ENCODE peak calls at places on chromosomes 6 and 20, in seven cellular contexts. One of them, this sample, is unnamed.

GRCh38 chr20:10551732-10552724 is 116.9 kb downstream of the SLX4IP start:
- DNase-seq in activated naive CD4-positive, alpha-beta T cell: no peak
- DNase-seq in WTC11: peak
- DNase-seq in HEK293T: no peak
- DNase-seq in NAMALWA: no peak
- DNase-seq in uterus: peak
- DNase-seq in activated B cell treated with CpG ODN at 0.5 μM for 24 hours: no peak
- DNase-seq in this sample: no peak

GRCh38 chr6:32973144-32973854 is 4.9 kb downstream of the BRD2 start:
- DNase-seq in activated naive CD4-positive, alpha-beta T cell: no peak
- DNase-seq in WTC11: peak
- DNase-seq in HEK293T: no peak
- DNase-seq in NAMALWA: peak
- DNase-seq in uterus: no peak
- DNase-seq in activated B cell treated with CpG ODN at 0.5 μM for 24 hours: no peak
- DNase-seq in this sample: peak

GRCh38 chr6:26468829-26469228 is 11.1 kb downstream of the BTN2A1 start:
- DNase-seq in activated naive CD4-positive, alpha-beta T cell: no peak
- DNase-seq in WTC11: no peak
- DNase-seq in HEK293T: no peak
- DNase-seq in NAMALWA: no peak
- DNase-seq in uterus: no peak
- DNase-seq in activated B cell treated with CpG ODN at 0.5 μM for 24 hours: no peak
- DNase-seq in this sample: no peak

GRCh38 chr6:3762359-3762758 is 10.8 kb upstream of the PXDC1 start:
- DNase-seq in activated naive CD4-positive, alpha-beta T cell: no peak
- DNase-seq in WTC11: no peak
- DNase-seq in HEK293T: no peak
- DNase-seq in NAMALWA: no peak
- DNase-seq in uterus: no peak
- DNase-seq in activated B cell treated with CpG ODN at 0.5 μM for 24 hours: no peak
- DNase-seq in this sample: no peak

GRCh38 chr6:135217663-135218062 is 36.6 kb downstream of the MYB start:
- DNase-seq in activated naive CD4-positive, alpha-beta T cell: no peak
- DNase-seq in WTC11: no peak
- DNase-seq in HEK293T: no peak
- DNase-seq in NAMALWA: no peak
- DNase-seq in uterus: no peak
- DNase-seq in activated B cell treated with CpG ODN at 0.5 μM for 24 hours: no peak
- DNase-seq in this sample: no peak

GRCh38 chr6:20850687-20851416 is 316.6 kb downstream of the CDKAL1 start:
- DNase-seq in activated naive CD4-positive, alpha-beta T cell: no peak
- DNase-seq in WTC11: no peak
- DNase-seq in HEK293T: no peak
- DNase-seq in NAMALWA: no peak
- DNase-seq in uterus: no peak
- DNase-seq in activated B cell treated with CpG ODN at 0.5 μM for 24 hours: no peak
- DNase-seq in this sample: no peak

GRCh38 chr6:52976591-52977035 is 18.5 kb downstream of the GSTA4 start:
- DNase-seq in activated naive CD4-positive, alpha-beta T cell: no peak
- DNase-seq in WTC11: no peak
- DNase-seq in HEK293T: no peak
- DNase-seq in NAMALWA: peak
- DNase-seq in uterus: no peak
- DNase-seq in activated B cell treated with CpG ODN at 0.5 μM for 24 hours: no peak
- DNase-seq in this sample: no peak

GRCh38 chr6:4967301-4968030 is 36.4 kb downstream of the RPP40 start:
- DNase-seq in activated naive CD4-positive, alpha-beta T cell: no peak
- DNase-seq in WTC11: no peak
- DNase-seq in HEK293T: no peak
- DNase-seq in NAMALWA: no peak
- DNase-seq in uterus: no peak
- DNase-seq in activated B cell treated with CpG ODN at 0.5 μM for 24 hours: no peak
- DNase-seq in this sample: peak

GRCh38 chr6:118725944-118726343 is 74.6 kb upstream of the CEP85L start:
- DNase-seq in activated naive CD4-positive, alpha-beta T cell: peak
- DNase-seq in WTC11: no peak
- DNase-seq in HEK293T: no peak
- DNase-seq in NAMALWA: no peak
- DNase-seq in uterus: no peak
- DNase-seq in activated B cell treated with CpG ODN at 0.5 μM for 24 hours: no peak
- DNase-seq in this sample: no peak

GRCh38 chr6:36478051-36478526 is 35.3 kb downstream of the KCTD20 start:
- DNase-seq in activated naive CD4-positive, alpha-beta T cell: no peak
- DNase-seq in WTC11: no peak
- DNase-seq in HEK293T: no peak
- DNase-seq in NAMALWA: no peak
- DNase-seq in uterus: no peak
- DNase-seq in activated B cell treated with CpG ODN at 0.5 μM for 24 hours: no peak
- DNase-seq in this sample: no peak

GRCh38 chr20:45782890-45783289 is 8.8 kb downstream of the WFDC3 start:
- DNase-seq in activated naive CD4-positive, alpha-beta T cell: no peak
- DNase-seq in WTC11: no peak
- DNase-seq in HEK293T: no peak
- DNase-seq in NAMALWA: no peak
- DNase-seq in uterus: no peak
- DNase-seq in activated B cell treated with CpG ODN at 0.5 μM for 24 hours: no peak
- DNase-seq in this sample: no peak

GRCh38 chr20:21357851-21358250 is 39.5 kb downstream of the NKX2-4 start:
- DNase-seq in activated naive CD4-positive, alpha-beta T cell: no peak
- DNase-seq in WTC11: no peak
- DNase-seq in HEK293T: no peak
- DNase-seq in NAMALWA: no peak
- DNase-seq in uterus: no peak
- DNase-seq in activated B cell treated with CpG ODN at 0.5 μM for 24 hours: no peak
- DNase-seq in this sample: no peak